ENCODE peak calls at places on chromosome 13, in five cellular contexts. J is activated T-cell treated with anti-CD3 and anti-CD28 coated beads for 24 hours, K is kidney, E is cardiac fibroblast, U is hippocampal formation. R is an unnamed sample.

GRCh38 chr13:31046711-31047279 is 114.3 kb downstream of the TEX26 start:
- DNase-seq in J (no peak), K (no peak), E (peak), U (peak), R (no peak)

GRCh38 chr13:108859202-108860012 is 230.0 kb downstream of the MYO16 start:
- DNase-seq in J (no peak), K (no peak), E (peak), U (no peak), R (peak)

GRCh38 chr13:30551194-30551593 is 66.5 kb upstream of the USPL1 start:
- DNase-seq in J (no peak), K (no peak), E (peak), U (no peak), R (peak)

GRCh38 chr13:98749501-98749900 is 3.0 kb downstream of the SLC15A1 start:
- DNase-seq in J (no peak), K (no peak), E (peak), U (no peak), R (peak)

GRCh38 chr13:101408154-101408553 is 8.2 kb downstream of the NALCN start:
- DNase-seq in J (no peak), K (no peak), E (no peak), U (no peak), R (no peak)

GRCh38 chr13:76971215-76971614 is 20.7 kb upstream of the CLN5 start:
- DNase-seq in J (no peak), K (no peak), E (no peak), U (no peak), R (no peak)

GRCh38 chr13:64505511-64505910 is 2724.6 kb downstream of the PCDH9 start:
- DNase-seq in J (no peak), K (no peak), E (peak), U (no peak), R (peak)

GRCh38 chr13:114124921-114125320 is 7.5 kb downstream of the RASA3 start:
- DNase-seq in J (peak), K (no peak), E (peak), U (no peak), R (peak)

R was measured in HFFc6.